ENCODE peak calls at places on chromosomes 3 and 15, in four cellular contexts. N, U, I and V are unnamed samples.

GRCh38 chr3:106161236-106161635 is 292.4 kb upstream of the CBLB start:
- DNase-seq in N (no peak), U (no peak), I (no peak), V (no peak)

GRCh38 chr15:38002883-38003477 is 68.5 kb downstream of the TMCO5A start:
- DNase-seq in N (no peak), U (peak; percentile 31), I (no peak), V (peak; percentile 62)

GRCh38 chr15:96355561-96356129 is 25.1 kb downstream of the NR2F2 start:
- DNase-seq in N (no peak), U (no peak), I (no peak), V (no peak)

GRCh38 chr3:148911173-148911572 is 46.1 kb downstream of the CPA3 start:
- DNase-seq in N (no peak), U (peak; percentile 6), I (no peak), V (no peak)

GRCh38 chr3:107662109-107662477 is 139.3 kb downstream of the BBX start:
- DNase-seq in N (no peak), U (no peak), I (no peak), V (no peak)

GRCh38 chr3:10299175-10299574 is 6.4 kb upstream of the GHRL start:
- DNase-seq in N (no peak), U (no peak), I (no peak), V (no peak)

GRCh38 chr3:59052803-59053411 is 3.1 kb upstream of the CFAP20DC start:
- DNase-seq in N (no peak), U (no peak), I (no peak), V (peak; percentile 40)

GRCh38 chr15:65873271-65873670 is 4.0 kb downstream of the RAB11A start:
- DNase-seq in N (no peak), U (no peak), I (no peak), V (no peak)

GRCh38 chr3:142447308-142447851 is 457 bp downstream of the XRN1 start:
- DNase-seq in N (peak; percentile 18), U (no peak), I (peak; percentile 16), V (peak; percentile 49)

GRCh38 chr15:101242160-101242998 is 9.5 kb downstream of the CHSY1 start:
- DNase-seq in N (peak; percentile 45), U (no peak), I (peak; percentile 16), V (no peak)

GRCh38 chr15:66630801-66631351 is 65.1 kb upstream of the LCTL start:
- DNase-seq in N (no peak), U (no peak), I (no peak), V (no peak)

GRCh38 chr3:29642393-29643033 is 361.6 kb downstream of the RBMS3 start:
- DNase-seq in N (no peak), U (peak; percentile 56), I (no peak), V (no peak)

GRCh38 chr3:41029356-41029755 is 169.9 kb upstream of the CTNNB1 start:
- DNase-seq in N (no peak), U (no peak), I (no peak), V (no peak)

GRCh38 chr3:7697538-7697937 is 804.1 kb upstream of the LMCD1 start:
- DNase-seq in N (no peak), U (no peak), I (no peak), V (no peak)

GRCh38 chr3:177420643-177421042 is 223.4 kb upstream of the TBL1XR1 start:
- DNase-seq in N (no peak), U (no peak), I (no peak), V (no peak)

GRCh38 chr3:144662729-144663128 is 691.1 kb downstream of the DIPK2A start:
- DNase-seq in N (no peak), U (no peak), I (no peak), V (no peak)

GRCh38 chr15:39361497-39361896 is 219.4 kb upstream of the THBS1 start:
- DNase-seq in N (no peak), U (no peak), I (no peak), V (no peak)

GRCh38 chr3:420584-420983 is 224.0 kb downstream of the CHL1 start:
- DNase-seq in N (no peak), U (no peak), I (no peak), V (no peak)

GRCh38 chr3:61894988-61895935 is 333.9 kb downstream of the PTPRG start:
- DNase-seq in N (no peak), U (peak; percentile 93), I (peak; percentile 13), V (peak; percentile 89)

GRCh38 chr15:51629612-51630011 is 7.0 kb upstream of the DMXL2 start:
- DNase-seq in N (no peak), U (no peak), I (no peak), V (no peak)

GRCh38 chr15:76951161-76951714 is 19.7 kb downstream of the RCN2 start:
- DNase-seq in N (no peak), U (no peak), I (no peak), V (no peak)